ENCODE peak calls at places on chromosome 6, in ten cellular contexts. Z is T-cell; B is GM06990; T is Kasumi-1; W is NCI-H2029 treated with DMSO at 0.1 percent for 48 hours; C is fibroblast of pulmonary artery; O is EL; E is RWPE1; Q is neural progenitor cell; R is activated T-helper 1 cell treated with anti-CD3 and anti-CD28 coated beads, Interleukin-12 subunit alpha, Interleukin-12 subunit beta, Interleukin-2, Interleukin-4 antibody, amounts not matched to agents 30 ng/mL and 10 ng/mL and 1 ng/mL, durations not matched to agents 14 hours and 24 hours and 36 hours. N is an unnamed sample.

GRCh38 chr6:144488590-144488989 is 203.5 kb downstream of the UTRN start:
- DNase-seq in W (no peak), Z (no peak), R (no peak), Q (no peak), B (no peak), E (no peak), T (no peak), C (no peak), O (no peak), N (no peak)

GRCh38 chr6:149032599-149033405 is 284.7 kb upstream of the TAB2 start:
- DNase-seq in R (peak), T (peak), O (peak), B (peak), C (peak), E (peak), Q (no peak), Z (no peak), W (no peak), N (peak)

GRCh38 chr6:50380409-50381105 is 330.8 kb upstream of the DEFB112 start:
- DNase-seq in E (no peak), C (no peak), B (no peak), O (no peak), Z (no peak), Q (no peak), R (no peak), W (no peak), T (no peak), N (no peak)

GRCh38 chr6:21455071-21455470 is 138.5 kb upstream of the SOX4 start:
- DNase-seq in O (no peak), R (no peak), Z (no peak), T (no peak), E (no peak), Q (no peak), B (no peak), C (peak), W (peak), N (no peak)

GRCh38 chr6:26533532-26533931 is 4.6 kb upstream of the HMGN4 start:
- DNase-seq in T (no peak), C (no peak), E (no peak), Q (no peak), O (no peak), W (no peak), Z (no peak), R (no peak), B (no peak), N (no peak)

GRCh38 chr6:159844737-159845645 is 44.9 kb downstream of the PNLDC1 start:
- DNase-seq in C (no peak), Z (no peak), Q (no peak), O (no peak), W (peak), T (no peak), B (no peak), R (no peak), E (no peak), N (no peak)

GRCh38 chr6:84763397-84764331 is 734 bp downstream of the TBX18 start:
- DNase-seq in R (no peak), B (peak), O (peak), C (peak), T (no peak), E (peak), Q (peak), W (no peak), Z (no peak), N (no peak)

GRCh38 chr6:152380351-152380767 is 256.8 kb downstream of the SYNE1 start:
- DNase-seq in O (peak), B (no peak), E (peak), T (no peak), Z (no peak), C (peak), Q (no peak), R (no peak), W (no peak), N (no peak)

GRCh38 chr6:1502041-1502440 is 107.7 kb upstream of the FOXC1 start:
- DNase-seq in Z (no peak), R (no peak), O (peak), T (no peak), Q (no peak), B (no peak), C (peak), W (no peak), E (no peak), N (no peak)

GRCh38 chr6:32945106-32945761 is 4.4 kb upstream of the HLA-DMB start:
- DNase-seq in E (no peak), T (no peak), R (no peak), W (no peak), Z (peak), Q (no peak), B (peak), O (no peak), C (no peak), N (no peak)

GRCh38 chr6:163777706-163778105 is 363.2 kb downstream of the QKI start:
- DNase-seq in C (no peak), Q (no peak), O (no peak), T (no peak), W (no peak), R (no peak), Z (no peak), E (no peak), B (no peak), N (no peak)

GRCh38 chr6:107571354-107571753 is 81.4 kb downstream of the SOBP start:
- DNase-seq in R (no peak), Z (no peak), C (no peak), Q (no peak), E (no peak), T (no peak), B (no peak), W (no peak), O (no peak), N (no peak)

GRCh38 chr6:130314271-130314670 is 51.5 kb upstream of the TMEM200A start:
- DNase-seq in R (no peak), W (no peak), B (peak), T (no peak), C (no peak), Z (no peak), E (no peak), O (no peak), Q (no peak), N (no peak)

GRCh38 chr6:96853083-96853482 is 15.8 kb upstream of the GPR63 start:
- DNase-seq in E (no peak), T (no peak), Q (no peak), O (peak), R (no peak), B (no peak), Z (no peak), W (no peak), C (no peak), N (no peak)

GRCh38 chr6:36912583-36912982 is 26.8 kb downstream of the C6orf89 start:
- DNase-seq in C (peak), T (peak), Z (peak), O (peak), B (peak), Q (no peak), R (peak), W (no peak), E (peak), N (peak)

GRCh38 chr6:106434530-106434929 is 74.0 kb downstream of the CRYBG1 start:
- DNase-seq in W (no peak), T (no peak), E (no peak), O (no peak), R (no peak), B (no peak), C (no peak), Z (no peak), Q (no peak), N (no peak)

GRCh38 chr6:26332843-26333242 is 32.2 kb upstream of the BTN3A2 start:
- DNase-seq in C (no peak), B (no peak), Q (no peak), T (no peak), Z (no peak), O (no peak), R (no peak), E (no peak), W (no peak), N (no peak)

GRCh38 chr6:33298773-33299236 is at the start of gene RGL2:
- DNase-seq in E (peak), Q (peak), Z (peak), O (peak), R (peak), W (peak), B (peak), T (peak), C (peak), N (peak)

GRCh38 chr6:87293526-87293925 is 28.9 kb upstream of the SMIM8 start:
- DNase-seq in B (no peak), C (no peak), E (peak), Z (no peak), Q (no peak), T (no peak), O (no peak), R (no peak), W (no peak), N (no peak)

GRCh38 chr6:34362909-34363713 is 29.4 kb downstream of the NUDT3 start:
- DNase-seq in E (no peak), W (no peak), O (no peak), R (peak), Z (no peak), T (peak), B (peak), C (no peak), Q (no peak), N (no peak)

GRCh38 chr6:132812255-132812732 is 2.1 kb upstream of the RPS12 start:
- DNase-seq in R (no peak), W (peak), T (peak), B (no peak), O (peak), Q (peak), Z (no peak), C (peak), E (no peak), N (no peak)